ENCODE peak calls at places on chromosomes 4 and X, in five cellular contexts. Y is adipocyte; R is Karpas-422; S is CD8-positive, alpha-beta memory T cell; D is tibial nerve. T is an unnamed sample.

GRCh38 chr4:182277402-182277801 is 34.2 kb downstream of the TENM3 start:
- DNase-seq in Y (peak; percentile 20), R (no peak), S (no peak), D (no peak), T (peak; percentile 74)

GRCh38 chrX:15606064-15606590 is 5.4 kb upstream of the ACE2 start:
- DNase-seq in Y (no peak), R (no peak), S (no peak), D (no peak), T (no peak)

GRCh38 chr4:37794046-37794445 is 32.4 kb upstream of the PGM2 start:
- DNase-seq in Y (no peak), R (no peak), S (no peak), D (no peak), T (no peak)

GRCh38 chr4:84050014-84050413 is 449.1 kb downstream of the NKX6-1 start:
- DNase-seq in Y (no peak), R (no peak), S (no peak), D (no peak), T (no peak)

GRCh38 chr4:118969359-118969758 is 80.7 kb downstream of the SYNPO2 start:
- DNase-seq in Y (peak; percentile 86), R (peak; percentile 64), S (no peak), D (peak; percentile 80), T (peak; percentile 88)

GRCh38 chrX:25344191-25344936 is 328.6 kb upstream of the ARX start:
- DNase-seq in Y (no peak), R (no peak), S (no peak), D (no peak), T (no peak)

GRCh38 chrX:17046478-17047097 is 100.1 kb downstream of the REPS2 start:
- DNase-seq in Y (peak; percentile 81), R (peak; percentile 84), S (peak; percentile 22), D (peak; percentile 77), T (peak; percentile 63)

GRCh38 chrX:136193771-136194170 is 46.4 kb downstream of the FHL1 start:
- DNase-seq in Y (no peak), R (no peak), S (no peak), D (no peak), T (no peak)

GRCh38 chrX:20665441-20665840 is 398.7 kb upstream of the RPS6KA3 start:
- DNase-seq in Y (peak; percentile 34), R (no peak), S (no peak), D (no peak), T (no peak)

GRCh38 chr4:90207887-90208454 is 80.8 kb downstream of the CCSER1 start:
- DNase-seq in Y (no peak), R (no peak), S (no peak), D (no peak), T (no peak)

GRCh38 chr4:185995665-185996064 is 73.3 kb upstream of the TLR3 start:
- DNase-seq in Y (no peak), R (no peak), S (no peak), D (no peak), T (no peak)

GRCh38 chr4:27057662-27058061 is 197.0 kb downstream of the STIM2 start:
- DNase-seq in Y (no peak), R (no peak), S (no peak), D (no peak), T (no peak)

GRCh38 chr4:180280076-180280475 is 1963.1 kb upstream of the TENM3 start:
- DNase-seq in Y (no peak), R (no peak), S (no peak), D (no peak), T (no peak)

GRCh38 chrX:33339219-33339618 is 127.9 kb upstream of the DMD start:
- DNase-seq in Y (no peak), R (no peak), S (no peak), D (no peak), T (no peak)

GRCh38 chr4:144801731-144802130 is 155.8 kb downstream of the HHIP start:
- DNase-seq in Y (no peak), R (no peak), S (no peak), D (no peak), T (peak; percentile 59)

GRCh38 chrX:18271309-18271708 is 50.6 kb upstream of the BEND2 start:
- DNase-seq in Y (no peak), R (no peak), S (no peak), D (no peak), T (no peak)

GRCh38 chrX:40469316-40469715 is 111.5 kb upstream of the ATP6AP2 start:
- DNase-seq in Y (no peak), R (no peak), S (no peak), D (no peak), T (no peak)

GRCh38 chr4:189600598-189601435 is 339.9 kb upstream of the FRG1 start:
- DNase-seq in Y (no peak), R (no peak), S (no peak), D (no peak), T (no peak)

GRCh38 chrX:72247206-72247944 is 8.5 kb upstream of the ERCC6L start:
- DNase-seq in Y (no peak), R (no peak), S (no peak), D (peak; percentile 6), T (peak; percentile 51)

GRCh38 chr4:23788460-23788859 is 101.4 kb downstream of the PPARGC1A start:
- DNase-seq in Y (no peak), R (no peak), S (no peak), D (no peak), T (peak; percentile 56)

GRCh38 chr4:168098257-168098717 is 6.0 kb downstream of the ANXA10 start:
- DNase-seq in Y (peak; percentile 53), R (no peak), S (no peak), D (no peak), T (peak; percentile 83)

GRCh38 chr4:73964862-73965611 is 16.8 kb downstream of the PF4 start:
- DNase-seq in Y (no peak), R (peak; percentile 65), S (no peak), D (no peak), T (no peak)

DNA sequence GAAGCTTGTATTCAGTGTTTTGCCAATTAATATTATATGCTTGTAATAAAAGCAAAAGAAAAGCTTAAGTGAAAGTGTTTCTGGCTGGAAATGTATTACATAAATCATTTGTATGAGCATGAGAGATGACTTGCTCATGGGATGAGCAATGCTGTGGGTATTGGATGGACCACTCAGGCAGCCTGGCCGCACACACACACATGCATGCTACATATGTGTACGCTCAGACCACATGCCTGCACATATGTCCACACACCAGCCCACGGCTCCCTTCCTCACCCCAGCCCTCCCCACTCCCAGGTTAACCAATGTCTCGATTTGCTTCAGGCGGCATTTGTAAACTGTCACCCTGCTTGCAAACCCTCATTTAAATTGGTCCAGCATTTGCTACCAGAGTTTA is 55.9 kb downstream of the CPLX1 start:
- DNase-seq in Y (no peak), R (no peak), S (no peak), D (no peak), T (no peak)
- H3K36me3 ChIP-seq in Y (peaks cover 62% of the 10 kb centered on the region), R (peaks cover 24% of the 10 kb centered on the region), S (peaks cover 23% of the 10 kb centered on the region), D (peaks cover 100% of the 10 kb centered on the region), T (peaks cover 27% of the 10 kb centered on the region)

GRCh38 chrX:24147165-24147564 is 2.4 kb upstream of the ZFX start:
- DNase-seq in Y (no peak), R (no peak), S (no peak), D (no peak), T (no peak)
- H3K4me1 ChIP-seq in Y (peaks cover 63% of the 10 kb centered on the region), R (peaks cover 23% of the 10 kb centered on the region), S (peaks cover 28% of the 10 kb centered on the region), D (peaks cover 29% of the 10 kb centered on the region), T (peaks cover 4% of the 10 kb centered on the region)

DNA sequence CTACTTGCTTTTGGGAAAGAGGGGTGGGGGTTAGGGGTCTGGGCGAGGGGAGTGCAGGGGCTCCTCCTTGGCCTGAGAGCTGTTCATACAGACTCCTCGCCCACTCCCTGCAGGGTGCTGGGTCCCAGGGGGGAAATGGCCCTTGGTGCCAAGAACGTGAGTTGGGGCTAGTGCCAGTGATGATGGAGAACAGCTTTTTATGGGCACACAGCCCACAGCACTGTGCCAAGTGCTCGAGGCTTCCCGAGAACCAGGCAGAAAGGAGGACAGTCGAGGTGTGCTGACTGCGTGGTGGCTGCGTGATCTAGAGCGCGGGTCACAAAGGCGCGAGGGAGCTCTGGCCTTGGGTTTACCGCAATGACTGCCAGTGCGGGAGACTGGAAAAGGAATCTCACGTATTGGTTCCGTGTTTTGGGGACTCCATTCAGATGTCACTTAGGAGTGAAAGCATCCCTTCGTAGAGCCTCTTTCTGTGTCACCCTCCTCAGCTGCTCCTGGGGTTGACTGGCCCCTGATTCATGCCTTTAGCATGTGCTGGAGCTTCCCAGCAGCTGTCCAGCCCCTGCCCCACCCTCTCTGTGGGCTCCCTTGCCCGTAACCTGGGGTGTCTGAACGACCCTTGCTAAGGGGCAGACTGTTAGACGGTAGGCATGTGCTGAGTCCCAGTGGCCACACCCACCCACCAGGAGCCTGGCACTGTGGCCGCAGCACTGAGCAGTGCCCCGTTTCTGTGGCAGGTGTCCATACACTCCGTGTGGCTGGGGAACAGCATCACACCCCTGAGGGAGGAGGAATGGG is 20.9 kb upstream of the MSANTD1 start:
- DNase-seq in Y (no peak), R (no peak), S (no peak), D (no peak), T (peak; percentile 10)
- H3K36me3 ChIP-seq in Y (peaks cover 75% of the 10 kb centered on the region), R (peaks cover 16% of the 10 kb centered on the region), S (peaks cover 58% of the 10 kb centered on the region), D (peaks cover 95% of the 10 kb centered on the region), T (peaks cover 34% of the 10 kb centered on the region)

GRCh38 chr4:159219862-159220261 is 117.0 kb downstream of the RAPGEF2 start:
- DNase-seq in Y (no peak), R (no peak), S (no peak), D (no peak), T (no peak)
- H3K4me1 ChIP-seq in Y (peaks cover 3% of the 10 kb centered on the region), R (no peaks in the 10 kb centered on the region), S (no peaks in the 10 kb centered on the region), D (peaks cover 3% of the 10 kb centered on the region), T (no peaks in the 10 kb centered on the region)

GRCh38 chr4:94642561-94642866 is 115.2 kb upstream of the BMPR1B start:
- DNase-seq in Y (peak; percentile 27), R (no peak), S (no peak), D (no peak), T (peak; percentile 70)
- H3K36me3 ChIP-seq in Y (peaks cover 74% of the 10 kb centered on the region), R (no peaks in the 10 kb centered on the region), S (no peaks in the 10 kb centered on the region), D (peaks cover 38% of the 10 kb centered on the region), T (no peaks in the 10 kb centered on the region)

GRCh38 chr4:173934933-173935620 is 348.4 kb downstream of the FBXO8 start:
- DNase-seq in Y (no peak), R (no peak), S (no peak), D (no peak), T (no peak)

GRCh38 chr4:173937871-173938270 is 345.6 kb downstream of the FBXO8 start:
- DNase-seq in Y (peak; percentile 64), R (no peak), S (no peak), D (no peak), T (no peak)

GRCh38 chr4:173935622-173936405 is 347.7 kb downstream of the FBXO8 start:
- DNase-seq in Y (peak; percentile 77), R (no peak), S (no peak), D (no peak), T (peak; percentile 20)

GRCh38 chr4:173943547-173943946 is 339.9 kb downstream of the FBXO8 start:
- DNase-seq in Y (no peak), R (no peak), S (no peak), D (no peak), T (no peak)

DNA sequence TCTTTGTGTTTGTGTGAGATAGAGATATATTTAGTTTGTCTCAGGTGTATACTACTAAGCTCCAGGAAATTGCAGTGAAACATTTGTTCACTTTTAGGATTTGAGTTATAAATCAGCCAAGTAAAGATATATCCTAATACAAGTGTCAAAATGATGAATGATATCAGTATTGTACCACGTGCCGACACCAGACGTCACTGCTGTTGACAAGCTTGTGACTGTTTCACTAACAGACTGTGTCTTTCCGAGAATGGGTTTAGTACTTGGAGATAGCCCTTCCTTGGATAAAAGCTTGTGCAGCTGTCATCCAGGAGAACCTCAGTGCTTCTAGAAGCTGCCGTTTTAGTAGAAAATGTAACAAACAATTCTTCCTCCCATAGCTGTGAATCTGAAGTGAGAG is 343.3 kb downstream of the FBXO8 start:
- DNase-seq in Y (no peak), R (no peak), S (no peak), D (no peak), T (no peak)
- H3K4me1 ChIP-seq in Y (no peaks in the 10 kb centered on the region), R (no peaks in the 10 kb centered on the region), S (no peaks in the 10 kb centered on the region), D (no peaks in the 10 kb centered on the region), T (no peaks in the 10 kb centered on the region)

T was measured in fibroblast of lung.